ENCODE peak calls at places on chromosomes 5 and 9, in eight cellular contexts. One of them, this sample, is unnamed.

GRCh38 chr5:135887447-135887864 is 8.2 kb downstream of the IL9 start:
- DNase-seq in body of pancreas: peak; percentile 67
- DNase-seq in neural progenitor cell: peak; percentile 81
- DNase-seq in coronary artery: no peak
- DNase-seq in iPS DF 6.9: peak; percentile 60
- DNase-seq in choroid plexus epithelial cell: peak; percentile 81
- DNase-seq in A549: peak; percentile 78
- DNase-seq in brain microvascular endothelial cell: peak; percentile 53
- DNase-seq in this sample: peak; percentile 25

GRCh38 chr5:34749431-34749872 is 89.5 kb upstream of the TTC23L start:
- DNase-seq in brain microvascular endothelial cell: peak; percentile 32
- DNase-seq in coronary artery: no peak
- DNase-seq in choroid plexus epithelial cell: peak; percentile 77
- DNase-seq in body of pancreas: no peak
- DNase-seq in A549: no peak
- DNase-seq in iPS DF 6.9: no peak
- DNase-seq in neural progenitor cell: no peak
- DNase-seq in this sample: no peak

GRCh38 chr5:154783774-154784460 is 28.7 kb downstream of the LARP1 start:
- DNase-seq in choroid plexus epithelial cell: peak; percentile 37
- DNase-seq in coronary artery: no peak
- DNase-seq in brain microvascular endothelial cell: peak; percentile 43
- DNase-seq in body of pancreas: no peak
- DNase-seq in A549: no peak
- DNase-seq in iPS DF 6.9: no peak
- DNase-seq in neural progenitor cell: no peak
- DNase-seq in this sample: no peak

GRCh38 chr9:92612292-92612691 is 57.6 kb downstream of the IPPK start:
- DNase-seq in body of pancreas: no peak
- DNase-seq in iPS DF 6.9: no peak
- DNase-seq in coronary artery: no peak
- DNase-seq in neural progenitor cell: no peak
- DNase-seq in choroid plexus epithelial cell: no peak
- DNase-seq in A549: no peak
- DNase-seq in brain microvascular endothelial cell: no peak
- DNase-seq in this sample: no peak

GRCh38 chr9:127968717-127969383 is 11.9 kb downstream of the EEIG1 start:
- DNase-seq in body of pancreas: peak; percentile 79
- DNase-seq in brain microvascular endothelial cell: peak; percentile 76
- DNase-seq in coronary artery: no peak
- DNase-seq in choroid plexus epithelial cell: peak; percentile 80
- DNase-seq in iPS DF 6.9: no peak
- DNase-seq in A549: peak; percentile 75
- DNase-seq in neural progenitor cell: no peak
- DNase-seq in this sample: peak; percentile 85

GRCh38 chr9:70060883-70061507 is 17.3 kb downstream of the MAMDC2 start:
- DNase-seq in brain microvascular endothelial cell: no peak
- DNase-seq in A549: no peak
- DNase-seq in coronary artery: no peak
- DNase-seq in neural progenitor cell: no peak
- DNase-seq in body of pancreas: no peak
- DNase-seq in iPS DF 6.9: no peak
- DNase-seq in choroid plexus epithelial cell: no peak
- DNase-seq in this sample: no peak

GRCh38 chr9:37574241-37574721 is 1.9 kb downstream of the FBXO10 start:
- DNase-seq in brain microvascular endothelial cell: peak; percentile 47
- DNase-seq in neural progenitor cell: peak; percentile 76
- DNase-seq in choroid plexus epithelial cell: peak; percentile 88
- DNase-seq in iPS DF 6.9: no peak
- DNase-seq in A549: no peak
- DNase-seq in body of pancreas: no peak
- DNase-seq in coronary artery: no peak
- DNase-seq in this sample: no peak

GRCh38 chr5:44388504-44389409 is 463 bp downstream of the FGF10 start:
- DNase-seq in choroid plexus epithelial cell: no peak
- DNase-seq in body of pancreas: peak; percentile 40
- DNase-seq in iPS DF 6.9: no peak
- DNase-seq in A549: no peak
- DNase-seq in brain microvascular endothelial cell: no peak
- DNase-seq in neural progenitor cell: peak; percentile 46
- DNase-seq in coronary artery: peak; percentile 73
- DNase-seq in this sample: no peak

GRCh38 chr5:124692324-124692723 is 54.1 kb downstream of the ZNF608 start:
- DNase-seq in choroid plexus epithelial cell: peak; percentile 83
- DNase-seq in neural progenitor cell: no peak
- DNase-seq in coronary artery: no peak
- DNase-seq in brain microvascular endothelial cell: peak; percentile 49
- DNase-seq in body of pancreas: no peak
- DNase-seq in iPS DF 6.9: no peak
- DNase-seq in A549: no peak
- DNase-seq in this sample: peak; percentile 81

GRCh38 chr5:37549411-37549810 is 170.3 kb downstream of the WDR70 start:
- DNase-seq in A549: no peak
- DNase-seq in coronary artery: no peak
- DNase-seq in iPS DF 6.9: no peak
- DNase-seq in brain microvascular endothelial cell: no peak
- DNase-seq in choroid plexus epithelial cell: no peak
- DNase-seq in body of pancreas: no peak
- DNase-seq in neural progenitor cell: no peak
- DNase-seq in this sample: no peak

GRCh38 chr5:106755066-106755465 is 915.7 kb downstream of the EFNA5 start:
- DNase-seq in brain microvascular endothelial cell: no peak
- DNase-seq in neural progenitor cell: peak; percentile 73
- DNase-seq in A549: no peak
- DNase-seq in body of pancreas: no peak
- DNase-seq in iPS DF 6.9: peak; percentile 20
- DNase-seq in coronary artery: no peak
- DNase-seq in choroid plexus epithelial cell: no peak
- DNase-seq in this sample: no peak

GRCh38 chr5:55172937-55173695 is at the start of gene CDC20B:
- DNase-seq in body of pancreas: peak; percentile 74
- DNase-seq in neural progenitor cell: peak; percentile 96
- DNase-seq in iPS DF 6.9: no peak
- DNase-seq in choroid plexus epithelial cell: peak; percentile 68
- DNase-seq in brain microvascular endothelial cell: peak; percentile 54
- DNase-seq in coronary artery: no peak
- DNase-seq in A549: peak; percentile 68
- DNase-seq in this sample: no peak

GRCh38 chr5:55175781-55176175 is 2.8 kb upstream of the CDC20B start:
- DNase-seq in A549: no peak
- DNase-seq in neural progenitor cell: peak; percentile 44
- DNase-seq in choroid plexus epithelial cell: no peak
- DNase-seq in coronary artery: no peak
- DNase-seq in brain microvascular endothelial cell: no peak
- DNase-seq in body of pancreas: no peak
- DNase-seq in iPS DF 6.9: no peak
- DNase-seq in this sample: no peak

GRCh38 chr5:55177078-55177477 is 4.1 kb upstream of the CDC20B start:
- DNase-seq in neural progenitor cell: no peak
- DNase-seq in iPS DF 6.9: no peak
- DNase-seq in choroid plexus epithelial cell: no peak
- DNase-seq in A549: no peak
- DNase-seq in brain microvascular endothelial cell: no peak
- DNase-seq in body of pancreas: no peak
- DNase-seq in coronary artery: no peak
- DNase-seq in this sample: no peak

GRCh38 chr5:55173696-55174101 is 722 bp upstream of the CDC20B start:
- DNase-seq in iPS DF 6.9: no peak
- DNase-seq in A549: no peak
- DNase-seq in brain microvascular endothelial cell: no peak
- DNase-seq in neural progenitor cell: peak; percentile 28
- DNase-seq in coronary artery: no peak
- DNase-seq in body of pancreas: no peak
- DNase-seq in choroid plexus epithelial cell: no peak
- DNase-seq in this sample: no peak

DNA sequence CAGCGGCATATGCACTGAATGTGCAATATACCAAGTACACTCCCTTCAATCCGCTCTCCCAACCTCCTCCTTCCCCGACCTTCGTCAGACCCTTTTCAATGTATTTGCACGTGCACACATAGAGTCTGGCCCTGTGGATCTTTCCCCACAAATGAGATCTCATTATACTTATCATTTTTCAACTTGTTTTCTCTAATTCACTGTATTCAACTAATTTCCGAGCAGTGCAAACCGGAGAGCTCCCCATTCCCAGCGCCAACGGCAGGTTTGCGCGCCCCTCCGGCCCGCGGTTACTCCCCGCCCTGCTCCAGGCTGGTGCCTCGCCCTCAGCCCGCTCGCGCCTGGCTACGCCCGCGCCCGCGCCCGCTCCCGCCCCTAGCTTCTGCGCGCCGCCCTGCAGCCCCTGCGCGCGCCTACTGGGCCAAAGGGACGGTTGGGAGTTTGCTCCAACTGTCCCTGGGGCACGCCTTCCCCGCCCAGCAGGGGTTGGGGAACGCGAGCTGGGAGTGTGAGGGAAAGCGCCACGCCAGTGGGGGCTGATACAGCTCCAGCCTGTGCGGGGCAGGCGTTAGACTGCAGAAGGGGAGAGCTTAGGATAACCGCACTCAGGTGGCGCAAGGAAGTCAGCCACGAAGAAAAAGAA is 3.3 kb upstream of the CDC20B start:
- DNase-seq in neural progenitor cell: peak; percentile 94
- DNase-seq in A549: peak; percentile 70
- DNase-seq in choroid plexus epithelial cell: no peak
- DNase-seq in brain microvascular endothelial cell: no peak
- DNase-seq in iPS DF 6.9: no peak
- DNase-seq in body of pancreas: peak; percentile 62
- DNase-seq in coronary artery: no peak
- DNase-seq in this sample: no peak
- H3K4me3 ChIP-seq in neural progenitor cell: peak overlapping the region; percentile 47
- H3K4me3 ChIP-seq in A549: peak overlapping the region; percentile 47
- H3K4me3 ChIP-seq in choroid plexus epithelial cell: peak overlapping the region; percentile 35
- H3K4me3 ChIP-seq in brain microvascular endothelial cell: peak overlapping the region; percentile 42
- H3K4me3 ChIP-seq in iPS DF 6.9: peak overlapping the region; percentile 35
- H3K4me3 ChIP-seq in body of pancreas: no peak overlapping the region
- H3K4me3 ChIP-seq in coronary artery: peak overlapping the region; percentile 58
- H3K4me3 ChIP-seq in this sample: peak overlapping the region; percentile 49

GRCh38 chr5:78984611-78985406 is at the start of gene ARSB:
- DNase-seq in body of pancreas: peak; percentile 87
- DNase-seq in brain microvascular endothelial cell: peak; percentile 78
- DNase-seq in choroid plexus epithelial cell: peak; percentile 85
- DNase-seq in iPS DF 6.9: peak; percentile 72
- DNase-seq in coronary artery: peak; percentile 89
- DNase-seq in neural progenitor cell: peak; percentile 94
- DNase-seq in A549: peak; percentile 85
- DNase-seq in this sample: no peak

GRCh38 chr5:78985407-78986223 is 505 bp upstream of the ARSB start:
- DNase-seq in body of pancreas: peak; percentile 51
- DNase-seq in coronary artery: no peak
- DNase-seq in brain microvascular endothelial cell: peak; percentile 56
- DNase-seq in iPS DF 6.9: no peak
- DNase-seq in choroid plexus epithelial cell: peak; percentile 56
- DNase-seq in A549: peak; percentile 68
- DNase-seq in neural progenitor cell: peak; percentile 26
- DNase-seq in this sample: no peak

GRCh38 chr5:78984020-78984610 is 995 bp downstream of the ARSB start:
- DNase-seq in A549: no peak
- DNase-seq in brain microvascular endothelial cell: peak; percentile 4
- DNase-seq in neural progenitor cell: peak; percentile 15
- DNase-seq in choroid plexus epithelial cell: peak; percentile 32
- DNase-seq in body of pancreas: no peak
- DNase-seq in iPS DF 6.9: no peak
- DNase-seq in coronary artery: no peak
- DNase-seq in this sample: no peak

GRCh38 chr5:78979899-78980298 is 5.2 kb downstream of the ARSB start:
- DNase-seq in neural progenitor cell: no peak
- DNase-seq in iPS DF 6.9: no peak
- DNase-seq in choroid plexus epithelial cell: peak; percentile 26
- DNase-seq in A549: no peak
- DNase-seq in coronary artery: no peak
- DNase-seq in brain microvascular endothelial cell: no peak
- DNase-seq in body of pancreas: no peak
- DNase-seq in this sample: no peak

DNA sequence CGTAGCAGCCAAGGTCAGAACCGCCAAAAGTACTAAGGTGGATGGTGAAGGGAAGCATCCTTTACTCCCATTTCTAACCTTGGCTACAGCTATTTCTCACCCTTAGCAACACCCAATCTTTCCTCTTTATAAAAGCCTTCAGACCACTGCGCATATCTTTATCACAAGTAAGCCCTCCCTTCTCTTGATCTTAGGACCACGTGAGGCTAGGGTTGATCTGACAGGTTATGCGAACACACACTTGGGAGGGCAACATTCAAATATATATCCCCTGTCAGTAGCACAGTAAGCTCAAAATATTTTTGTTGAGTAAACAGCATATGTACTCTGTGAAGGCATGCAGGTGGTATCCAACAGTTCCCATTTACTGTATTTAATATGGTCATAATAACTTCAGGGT is 1.5 kb downstream of the ARSB start:
- DNase-seq in coronary artery: no peak
- DNase-seq in iPS DF 6.9: no peak
- DNase-seq in A549: no peak
- DNase-seq in brain microvascular endothelial cell: no peak
- DNase-seq in neural progenitor cell: no peak
- DNase-seq in choroid plexus epithelial cell: no peak
- DNase-seq in body of pancreas: no peak
- DNase-seq in this sample: no peak
- H3K4me3 ChIP-seq in coronary artery: peak overlapping the region; percentile 95
- H3K4me3 ChIP-seq in iPS DF 6.9: no peak overlapping the region
- H3K4me3 ChIP-seq in A549: peak overlapping the region; percentile 82
- H3K4me3 ChIP-seq in brain microvascular endothelial cell: peak overlapping the region; percentile 73
- H3K4me3 ChIP-seq in neural progenitor cell: peak overlapping the region; percentile 82
- H3K4me3 ChIP-seq in choroid plexus epithelial cell: peak overlapping the region; percentile 78
- H3K4me3 ChIP-seq in body of pancreas: no peak overlapping the region
- H3K4me3 ChIP-seq in this sample: peak overlapping the region; percentile 70

DNA sequence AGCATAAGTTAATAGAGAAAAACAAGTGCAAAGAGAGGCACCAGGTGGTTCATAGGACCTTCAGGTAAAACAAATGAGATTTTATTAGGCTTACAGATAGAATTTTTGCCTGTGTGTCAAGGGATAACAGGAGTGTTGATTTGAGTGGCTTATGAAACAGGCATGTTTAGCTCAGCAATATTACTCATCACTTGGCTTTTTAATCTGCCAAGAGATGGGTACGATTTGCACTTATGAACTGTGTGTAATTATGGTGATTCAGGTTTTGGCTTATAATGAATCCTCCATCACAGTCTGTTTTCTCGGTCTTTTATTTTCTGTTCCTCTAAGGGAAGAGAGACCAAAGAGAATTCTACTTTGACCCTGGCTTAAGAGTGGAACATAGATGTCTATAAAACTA is 199.3 kb downstream of the DMRTA1 start:
- DNase-seq in iPS DF 6.9: no peak
- DNase-seq in A549: no peak
- DNase-seq in body of pancreas: no peak
- DNase-seq in neural progenitor cell: no peak
- DNase-seq in choroid plexus epithelial cell: no peak
- DNase-seq in brain microvascular endothelial cell: no peak
- DNase-seq in coronary artery: no peak
- DNase-seq in this sample: no peak
- H3K4me3 ChIP-seq in iPS DF 6.9: no peak overlapping the region
- H3K4me3 ChIP-seq in A549: no peak overlapping the region
- H3K4me3 ChIP-seq in body of pancreas: no peak overlapping the region
- H3K4me3 ChIP-seq in neural progenitor cell: no peak overlapping the region
- H3K4me3 ChIP-seq in choroid plexus epithelial cell: no peak overlapping the region
- H3K4me3 ChIP-seq in brain microvascular endothelial cell: no peak overlapping the region
- H3K4me3 ChIP-seq in coronary artery: no peak overlapping the region
- H3K4me3 ChIP-seq in this sample: no peak overlapping the region

DNA sequence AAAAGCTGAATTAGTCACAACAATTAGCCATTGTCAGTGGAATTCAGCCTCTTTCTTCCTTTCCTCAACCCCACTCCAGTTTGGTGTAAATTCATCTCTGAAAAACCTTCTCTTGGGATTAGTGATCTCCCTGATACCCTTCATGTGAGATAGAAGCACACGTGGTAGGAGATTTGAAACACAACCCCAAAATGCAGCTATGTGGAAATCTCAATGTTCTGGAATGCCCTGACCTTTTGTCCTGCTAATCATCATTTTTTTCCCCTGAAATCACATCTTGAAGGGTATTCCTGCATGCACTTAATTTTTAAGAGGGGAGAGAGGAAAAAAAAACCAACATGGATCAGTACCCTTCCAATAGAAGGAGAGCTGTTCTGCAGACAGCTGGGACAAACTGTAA is 612.6 kb downstream of the EBF1 start:
- DNase-seq in coronary artery: no peak
- DNase-seq in neural progenitor cell: peak; percentile 20
- DNase-seq in A549: no peak
- DNase-seq in brain microvascular endothelial cell: no peak
- DNase-seq in choroid plexus epithelial cell: no peak
- DNase-seq in body of pancreas: no peak
- DNase-seq in iPS DF 6.9: no peak
- DNase-seq in this sample: no peak
- H3K4me3 ChIP-seq in coronary artery: no peak overlapping the region
- H3K4me3 ChIP-seq in neural progenitor cell: no peak overlapping the region
- H3K4me3 ChIP-seq in A549: no peak overlapping the region
- H3K4me3 ChIP-seq in brain microvascular endothelial cell: no peak overlapping the region
- H3K4me3 ChIP-seq in choroid plexus epithelial cell: no peak overlapping the region
- H3K4me3 ChIP-seq in body of pancreas: no peak overlapping the region
- H3K4me3 ChIP-seq in iPS DF 6.9: no peak overlapping the region
- H3K4me3 ChIP-seq in this sample: no peak overlapping the region

This sample was measured in retinal pigment epithelial cell.